ENCODE peak calls at places on chromosomes 3 and 15, in nine cellular contexts. X is dorsolateral prefrontal cortex, V is A549, N is left ventricle myocardium inferior, R is caudate nucleus, O is psoas muscle, L is Peyer's patch, W is heart left ventricle, P is aorta. E is an unnamed sample.

GRCh38 chr15:55907797-55908196 is 85.6 kb downstream of the NEDD4 start:
- DNase-seq in X (no peak), V (peak; percentile 73), N (no peak), R (no peak), O (no peak), L (no peak), W (no peak), P (no peak), E (no peak)

GRCh38 chr15:79084308-79084968 is 6.1 kb downstream of the RASGRF1 start:
- DNase-seq in X (peak; percentile 22), V (no peak), N (no peak), R (no peak), O (no peak), L (no peak), W (no peak), P (peak; percentile 62), E (no peak)

GRCh38 chr3:159126261-159127020 is 324.6 kb downstream of the MFSD1 start:
- DNase-seq in X (no peak), V (no peak), N (no peak), R (no peak), O (no peak), L (no peak), W (no peak), P (no peak), E (no peak)

GRCh38 chr3:24299236-24299635 is 195.4 kb downstream of the THRB start:
- DNase-seq in X (no peak), V (no peak), N (no peak), R (no peak), O (no peak), L (no peak), W (no peak), P (no peak), E (no peak)

GRCh38 chr15:45333550-45333949 is 44.8 kb downstream of the GATM start:
- DNase-seq in X (no peak), V (no peak), N (peak; percentile 76), R (no peak), O (peak; percentile 70), L (no peak), W (peak; percentile 84), P (no peak), E (peak; percentile 60)

GRCh38 chr15:69666921-69667811 is 214.5 kb downstream of the RPLP1 start:
- DNase-seq in X (peak; percentile 39), V (no peak), N (no peak), R (no peak), O (no peak), L (peak; percentile 67), W (peak; percentile 23), P (no peak), E (no peak)

GRCh38 chr3:32432045-32432710 is 40.5 kb downstream of the CMTM7 start:
- DNase-seq in X (no peak), V (no peak), N (no peak), R (no peak), O (no peak), L (no peak), W (no peak), P (no peak), E (no peak)

GRCh38 chr15:64717735-64718495 is 57.5 kb downstream of the RBPMS2 start:
- DNase-seq in X (no peak), V (no peak), N (no peak), R (no peak), O (no peak), L (no peak), W (peak; percentile 62), P (peak; percentile 73), E (peak; percentile 47)

GRCh38 chr3:159763466-159764210 is 225.0 kb upstream of the IL12A start:
- DNase-seq in X (peak; percentile 60), V (peak; percentile 81), N (peak; percentile 82), R (peak; percentile 87), O (peak; percentile 75), L (no peak), W (peak; percentile 90), P (peak; percentile 93), E (peak; percentile 90)

GRCh38 chr3:189276481-189277190 is 104.9 kb downstream of the TPRG1 start:
- DNase-seq in X (no peak), V (no peak), N (peak; percentile 22), R (no peak), O (no peak), L (no peak), W (peak; percentile 49), P (no peak), E (peak; percentile 26)

DNA sequence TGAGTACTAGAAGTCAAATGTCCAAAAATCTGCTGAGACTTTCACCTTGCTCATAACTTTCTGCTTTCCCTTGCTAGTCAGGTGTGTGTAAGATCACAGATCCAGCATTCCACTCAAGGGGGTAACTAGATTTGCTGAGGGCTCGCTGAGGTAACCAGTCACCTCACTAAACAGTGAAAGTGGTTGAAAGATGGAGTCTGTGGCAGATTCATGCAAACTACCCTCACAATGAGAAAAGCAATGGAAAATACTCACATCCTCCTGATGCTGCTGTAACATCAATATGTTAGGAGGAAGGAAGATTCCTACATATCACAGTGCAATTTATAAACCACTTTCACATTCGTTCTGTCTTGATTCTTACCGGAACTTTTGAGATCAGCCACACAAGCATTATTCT is 174.3 kb upstream of the BCL6 start:
- DNase-seq in X (no peak), V (no peak), N (no peak), R (no peak), O (no peak), L (no peak), W (no peak), P (no peak), E (no peak)
- H3K27ac ChIP-seq in X (no peak overlapping the region), V (peak overlapping the region; percentile 51), N (no peak overlapping the region), R (no peak overlapping the region), O (no peak overlapping the region), L (no peak overlapping the region), W (no peak overlapping the region), P (no peak overlapping the region), E (no peak overlapping the region)

DNA sequence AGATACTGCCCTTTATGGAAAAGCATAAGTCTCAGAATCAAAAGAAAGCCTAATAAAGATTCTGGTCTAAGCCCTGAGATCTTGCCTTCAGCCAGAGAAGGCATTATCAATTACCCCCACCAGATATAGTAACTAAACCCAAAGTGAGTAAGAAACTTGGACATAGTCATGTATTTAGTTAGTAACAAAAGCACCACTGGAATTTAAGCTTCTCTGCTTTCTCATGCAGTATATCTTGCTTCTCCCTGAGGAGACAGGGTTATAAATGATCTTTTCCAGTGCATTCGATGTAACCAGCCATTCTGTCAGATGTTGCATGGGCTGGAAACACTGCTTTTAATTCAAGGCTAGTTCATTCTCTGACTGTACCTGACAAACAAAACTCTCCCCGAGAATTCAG is 946.7 kb downstream of the NAALADL2 start:
- DNase-seq in X (no peak), V (no peak), N (no peak), R (no peak), O (no peak), L (no peak), W (no peak), P (no peak), E (no peak)
- H3K27ac ChIP-seq in X (no peak overlapping the region), V (no peak overlapping the region), N (no peak overlapping the region), R (no peak overlapping the region), O (no peak overlapping the region), L (no peak overlapping the region), W (no peak overlapping the region), P (no peak overlapping the region), E (no peak overlapping the region)

GRCh38 chr3:123002749-123003497 is 24.6 kb downstream of the SEMA5B start:
- DNase-seq in X (no peak), V (no peak), N (no peak), R (no peak), O (no peak), L (no peak), W (no peak), P (no peak), E (no peak)
- H3K27ac ChIP-seq in X (no peak overlapping the region), V (no peak overlapping the region), N (no peak overlapping the region), R (no peak overlapping the region), O (no peak overlapping the region), L (no peak overlapping the region), W (no peak overlapping the region), P (no peak overlapping the region), E (no peak overlapping the region)

DNA sequence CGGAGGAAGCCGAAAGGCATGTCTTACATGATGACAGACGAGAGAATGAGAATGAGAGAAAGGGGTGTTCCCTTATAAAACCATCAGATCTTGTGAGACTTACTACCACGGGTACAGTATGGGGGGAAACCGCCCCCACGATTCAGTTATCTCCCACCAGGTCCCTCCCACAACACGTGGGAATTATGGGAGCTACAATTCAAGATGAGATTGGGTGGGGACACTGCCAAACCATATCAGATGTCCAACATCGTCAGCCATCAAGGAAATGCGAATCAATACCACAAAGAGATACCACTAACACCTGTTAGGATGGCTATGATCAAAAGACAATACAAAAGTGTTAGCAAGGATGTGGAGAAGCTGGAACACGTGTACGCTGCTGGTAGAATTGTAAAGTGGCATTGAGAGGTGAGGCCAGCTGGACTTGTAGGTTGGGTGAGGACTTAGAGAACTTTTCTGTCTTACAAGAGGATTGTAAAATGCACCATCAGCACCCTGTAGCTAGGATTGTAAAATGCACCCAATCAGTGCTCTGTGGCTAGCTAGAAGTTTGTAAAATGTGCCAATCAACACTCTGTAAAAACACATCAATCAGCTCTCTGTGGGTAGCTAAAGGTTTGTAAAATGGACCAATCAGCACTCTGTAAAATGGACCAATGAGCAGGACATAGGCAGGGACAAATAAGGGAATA is 37.5 kb downstream of the VGLL4 start:
- DNase-seq in X (no peak), V (no peak), N (no peak), R (no peak), O (no peak), L (no peak), W (no peak), P (no peak), E (no peak)
- H3K27ac ChIP-seq in X (peak overlapping the region; percentile 47), V (no peak overlapping the region), N (peak overlapping the region; percentile 31), R (no peak overlapping the region), O (peak overlapping the region; percentile 54), L (no peak overlapping the region), W (no peak overlapping the region), P (no peak overlapping the region), E (no peak overlapping the region)